ENCODE peak calls at places on chromosomes 1 and 21, in four cellular contexts. V is GM12878, F is HepG2, D is A549. I is an unnamed sample.

GRCh38 chr1:220876511-220877347 is 2.5 kb upstream of the HLX start:
- DNase-seq in V (no peak), F (no peak), D (no peak), I (no peak)

GRCh38 chr1:101147381-101147780 is 89.4 kb upstream of the S1PR1 start:
- DNase-seq in V (no peak), F (no peak), D (no peak), I (no peak)

GRCh38 chr21:41316641-41317392 is at the start of gene FAM3B:
- DNase-seq in V (no peak), F (no peak), D (no peak), I (no peak)

GRCh38 chr21:44420416-44421205 is 34.7 kb upstream of the LRRC3 start:
- DNase-seq in V (no peak), F (no peak), D (no peak), I (no peak)

GRCh38 chr1:23964790-23965740 is 5.4 kb downstream of the PNRC2 start:
- DNase-seq in V (no peak), F (no peak), D (no peak), I (peak; percentile 61)

GRCh38 chr1:116721608-116722007 is 32.6 kb upstream of the CD2 start:
- DNase-seq in V (no peak), F (no peak), D (no peak), I (no peak)

GRCh38 chr1:62621907-62622306 is 24.6 kb downstream of the ANGPTL3 start:
- DNase-seq in V (peak; percentile 60), F (peak; percentile 98), D (peak; percentile 90), I (peak; percentile 95)

GRCh38 chr1:101257500-101258325 is 20.9 kb downstream of the S1PR1 start:
- DNase-seq in V (peak; percentile 93), F (peak; percentile 91), D (no peak), I (no peak)

GRCh38 chr1:15662539-15662938 is 21.6 kb upstream of the PLEKHM2 start:
- DNase-seq in V (no peak), F (no peak), D (no peak), I (no peak)

GRCh38 chr1:86154581-86155060 is 2.0 kb downstream of the COL24A1 start:
- DNase-seq in V (no peak), F (no peak), D (no peak), I (peak; percentile 38)

GRCh38 chr1:230280054-230280795 is 145.9 kb downstream of the PGBD5 start:
- DNase-seq in V (no peak), F (no peak), D (no peak), I (no peak)

GRCh38 chr1:79396901-79397300 is 390.4 kb upstream of the ADGRL4 start:
- DNase-seq in V (no peak), F (no peak), D (no peak), I (no peak)

GRCh38 chr1:155816351-155816750 is 40.7 kb downstream of the GON4L start:
- DNase-seq in V (no peak), F (no peak), D (no peak), I (no peak)

GRCh38 chr1:166069390-166069789 is 97.4 kb downstream of the FAM78B start:
- DNase-seq in V (no peak), F (no peak), D (peak; percentile 5), I (no peak)

GRCh38 chr1:230350208-230350921 is 75.8 kb downstream of the PGBD5 start:
- DNase-seq in V (no peak), F (no peak), D (no peak), I (peak; percentile 6)

GRCh38 chr1:207088731-207089626 is at the start of gene C4BPB:
- DNase-seq in V (no peak), F (peak; percentile 95), D (peak; percentile 29), I (no peak)

GRCh38 chr1:71521655-71522264 is 440.9 kb upstream of the ZRANB2 start:
- DNase-seq in V (no peak), F (peak; percentile 2), D (peak; percentile 6), I (peak; percentile 43)

GRCh38 chr1:31617917-31618746 is 643 bp downstream of the HCRTR1 start:
- DNase-seq in V (no peak), F (peak; percentile 19), D (peak; percentile 27), I (peak; percentile 12)

GRCh38 chr1:50976111-50976889 is 6.3 kb downstream of the CDKN2C start:
- DNase-seq in V (no peak), F (no peak), D (peak; percentile 58), I (no peak)

GRCh38 chr1:185376840-185377635 is 60.0 kb upstream of the IVNS1ABP start:
- DNase-seq in V (no peak), F (no peak), D (peak; percentile 11), I (peak; percentile 76)

GRCh38 chr21:20618878-20619277 is 379.3 kb upstream of the NCAM2 start:
- DNase-seq in V (no peak), F (no peak), D (no peak), I (no peak)

GRCh38 chr1:112794654-112795239 is 79.6 kb upstream of the PPM1J start:
- DNase-seq in V (no peak), F (no peak), D (no peak), I (no peak)

GRCh38 chr1:212179394-212180076 is 105.7 kb upstream of the PPP2R5A start:
- DNase-seq in V (no peak), F (no peak), D (peak; percentile 40), I (peak; percentile 97)

GRCh38 chr21:41610042-41610839 is 102.3 kb upstream of the TMPRSS2 start:
- DNase-seq in V (no peak), F (peak; percentile 60), D (peak; percentile 48), I (peak; percentile 64)

GRCh38 chr1:31580891-31581603 is 4.7 kb downstream of the TINAGL1 start:
- DNase-seq in V (no peak), F (no peak), D (no peak), I (no peak)

GRCh38 chr21:16455978-16456377 is 726.2 kb downstream of the USP25 start:
- DNase-seq in V (no peak), F (no peak), D (no peak), I (no peak)

GRCh38 chr1:246750752-246751151 is 26.5 kb downstream of the SCCPDH start:
- DNase-seq in V (no peak), F (no peak), D (no peak), I (no peak)

GRCh38 chr1:153608742-153609584 is 4.0 kb downstream of the S100A16 start:
- DNase-seq in V (no peak), F (peak; percentile 96), D (peak; percentile 88), I (peak; percentile 95)

GRCh38 chr1:12096615-12097014 is 33.5 kb downstream of the TNFRSF8 start:
- DNase-seq in V (no peak), F (no peak), D (no peak), I (no peak)

GRCh38 chr21:44090332-44090731 is 16.9 kb upstream of the PWP2 start:
- DNase-seq in V (no peak), F (no peak), D (no peak), I (no peak)

GRCh38 chr1:201911827-201912571 is 23.3 kb downstream of the SHISA4 start:
- DNase-seq in V (no peak), F (no peak), D (no peak), I (no peak)

GRCh38 chr1:94199398-94199797 is 38.0 kb downstream of the ARHGAP29 start:
- DNase-seq in V (no peak), F (no peak), D (no peak), I (no peak)

GRCh38 chr21:30102881-30103280 is 63.7 kb downstream of the CLDN17 start:
- DNase-seq in V (no peak), F (no peak), D (no peak), I (no peak)

GRCh38 chr1:150006881-150007401 is 3.6 kb downstream of the OTUD7B start:
- DNase-seq in V (no peak), F (no peak), D (no peak), I (peak; percentile 76)

GRCh38 chr21:45537746-45538291 is 4.4 kb downstream of the SLC19A1 start:
- DNase-seq in V (no peak), F (no peak), D (no peak), I (no peak)

GRCh38 chr21:45545691-45546531 is 3.7 kb upstream of the SLC19A1 start:
- DNase-seq in V (no peak), F (no peak), D (no peak), I (no peak)

GRCh38 chr1:25691211-25691610 is 74.6 kb downstream of the MAN1C1 start:
- DNase-seq in V (no peak), F (no peak), D (no peak), I (no peak)

GRCh38 chr1:159944623-159945455 is 574 bp downstream of the IGSF9 start:
- DNase-seq in V (no peak), F (no peak), D (no peak), I (no peak)

GRCh38 chr21:28272272-28272992 is 720.2 kb downstream of the LTN1 start:
- DNase-seq in V (no peak), F (no peak), D (no peak), I (peak; percentile 51)

GRCh38 chr1:168234846-168235547 is 9.2 kb downstream of the SFT2D2 start:
- DNase-seq in V (no peak), F (peak; percentile 56), D (peak; percentile 65), I (peak; percentile 43)
- TF ChIP-seq RAD21 in V (peak; percentile 69), F (no peak), D (peak; percentile 68), I (peak; percentile 50)

DNA sequence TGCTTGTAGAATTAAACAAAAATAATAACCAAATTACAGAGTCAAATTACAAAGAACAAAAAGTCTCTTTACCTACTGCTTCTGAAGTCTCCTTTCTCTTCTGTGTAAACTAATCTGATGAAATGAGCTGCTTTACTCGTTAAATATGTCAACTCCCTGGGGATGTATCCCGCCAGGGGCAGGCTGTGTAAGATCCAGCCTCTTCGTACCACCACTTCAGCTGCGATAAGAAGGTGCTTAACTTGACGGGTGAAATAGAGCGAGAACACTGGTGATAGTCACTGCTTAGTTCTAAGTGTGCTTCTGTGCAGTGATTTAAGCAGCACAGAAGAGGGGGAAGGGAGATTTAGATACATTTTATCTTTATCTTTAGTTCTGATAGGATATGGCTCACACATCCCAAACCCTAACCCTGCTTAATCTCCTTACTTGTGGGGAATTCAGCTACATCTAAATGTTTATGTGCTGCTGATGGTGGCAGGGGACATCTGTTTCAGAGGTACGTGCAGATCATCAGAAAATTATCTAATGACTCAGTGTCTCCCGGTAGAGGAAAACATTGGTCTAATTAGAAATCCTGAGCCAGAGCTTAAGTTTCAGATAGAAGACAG is 46.0 kb downstream of the RHOU start:
- DNase-seq in V (no peak), F (no peak), D (no peak), I (peak; percentile 63)
- TF ChIP-seq RAD21 in V (no peak), F (no peak), D (no peak), I (no peak)

GRCh38 chr21:42654913-42655796 is 1.7 kb downstream of the PDE9A start:
- DNase-seq in V (no peak), F (no peak), D (no peak), I (no peak)
- TF ChIP-seq RAD21 in V (no peak), F (no peak), D (no peak), I (no peak)

GRCh38 chr1:205592443-205593003 is 39.3 kb downstream of the ELK4 start:
- DNase-seq in V (no peak), F (no peak), D (no peak), I (no peak)
- TF ChIP-seq RAD21 in V (no peak), F (no peak), D (no peak), I (no peak)

GRCh38 chr1:57620589-57620988 is 196.7 kb upstream of the DAB1 start:
- DNase-seq in V (no peak), F (no peak), D (no peak), I (no peak)

GRCh38 chr1:57623791-57624538 is 200.1 kb upstream of the DAB1 start:
- DNase-seq in V (no peak), F (no peak), D (no peak), I (no peak)

GRCh38 chr1:57621776-57622175 is 197.9 kb upstream of the DAB1 start:
- DNase-seq in V (no peak), F (no peak), D (no peak), I (no peak)

GRCh38 chr1:57623039-57623790 is 199.4 kb upstream of the DAB1 start:
- DNase-seq in V (no peak), F (peak; percentile 3), D (no peak), I (peak; percentile 22)
- TF ChIP-seq RAD21 in V (no peak), F (no peak), D (no peak), I (no peak)